ENCODE peak calls at places on chromosomes 6 and 20, in six cellular contexts. K, W, R, H, Y and L are unnamed samples.

GRCh38 chr6:21185849-21186478 is 407.6 kb upstream of the SOX4 start:
- DNase-seq in K (no peak), W (no peak), R (no peak), H (no peak), Y (no peak), L (no peak)

GRCh38 chr6:82080767-82081166 is 166.8 kb downstream of the IBTK start:
- DNase-seq in K (no peak), W (no peak), R (no peak), H (no peak), Y (no peak), L (no peak)

GRCh38 chr20:58524814-58525213 is 9.6 kb upstream of the APCDD1L start:
- DNase-seq in K (no peak), W (no peak), R (no peak), H (no peak), Y (no peak), L (no peak)

GRCh38 chr6:168167431-168168315 is 88.7 kb upstream of the FRMD1 start:
- DNase-seq in K (no peak), W (no peak), R (no peak), H (no peak), Y (no peak), L (no peak)

GRCh38 chr20:61814726-61815125 is 251.0 kb downstream of the TAF4 start:
- DNase-seq in K (no peak), W (no peak), R (no peak), H (no peak), Y (no peak), L (no peak)

GRCh38 chr6:74899416-74899815 is 306.4 kb downstream of the COL12A1 start:
- DNase-seq in K (no peak), W (no peak), R (no peak), H (peak), Y (no peak), L (no peak)

GRCh38 chr6:168715643-168716481 is 274.9 kb downstream of the SMOC2 start:
- DNase-seq in K (no peak), W (no peak), R (no peak), H (no peak), Y (no peak), L (no peak)

GRCh38 chr6:111880181-111880944 is 7.1 kb upstream of the FYN start:
- DNase-seq in K (no peak), W (no peak), R (no peak), H (no peak), Y (no peak), L (no peak)

GRCh38 chr6:87483929-87484328 is 11.2 kb downstream of the SLC35A1 start:
- DNase-seq in K (no peak), W (no peak), R (peak), H (peak), Y (no peak), L (no peak)

GRCh38 chr6:119079288-119079809 is 885 bp upstream of the FAM184A start:
- DNase-seq in K (no peak), W (no peak), R (peak), H (no peak), Y (no peak), L (no peak)

GRCh38 chr6:157656437-157657005 is 166.5 kb upstream of the SNX9 start:
- DNase-seq in K (no peak), W (no peak), R (no peak), H (no peak), Y (no peak), L (no peak)

GRCh38 chr6:169867751-169868191 is 116.3 kb downstream of the ERMARD start:
- DNase-seq in K (no peak), W (no peak), R (no peak), H (no peak), Y (no peak), L (peak)

GRCh38 chr6:144305567-144305966 is 20.4 kb downstream of the UTRN start:
- DNase-seq in K (no peak), W (no peak), R (no peak), H (no peak), Y (no peak), L (no peak)

GRCh38 chr6:73314577-73315492 is 39.2 kb downstream of the DPPA5 start:
- DNase-seq in K (no peak), W (no peak), R (no peak), H (no peak), Y (no peak), L (no peak)

GRCh38 chr20:44073675-44074071 is 113.3 kb downstream of the JPH2 start:
- DNase-seq in K (no peak), W (no peak), R (no peak), H (no peak), Y (no peak), L (no peak)

GRCh38 chr6:116682334-116682712 is 1.3 kb downstream of the KPNA5 start:
- DNase-seq in K (no peak), W (no peak), R (peak), H (peak), Y (no peak), L (peak)

GRCh38 chr6:14354919-14355572 is 237.5 kb downstream of the CD83 start:
- DNase-seq in K (no peak), W (no peak), R (peak), H (peak), Y (peak), L (peak)

GRCh38 chr20:25273541-25274358 is 25.9 kb downstream of the PYGB start:
- DNase-seq in K (no peak), W (no peak), R (no peak), H (no peak), Y (peak), L (no peak)

GRCh38 chr6:73700060-73700459 is 4.1 kb downstream of the CD109 start:
- DNase-seq in K (no peak), W (no peak), R (no peak), H (no peak), Y (no peak), L (no peak)

GRCh38 chr6:140601409-140601808 is 1227.0 kb upstream of the CITED2 start:
- DNase-seq in K (no peak), W (no peak), R (no peak), H (no peak), Y (no peak), L (no peak)

GRCh38 chr20:32535316-32535952 is 49.7 kb downstream of the NOL4L start:
- DNase-seq in K (no peak), W (no peak), R (peak), H (no peak), Y (no peak), L (peak)

GRCh38 chr6:96466149-96466863 is 55.3 kb upstream of the UFL1 start:
- DNase-seq in K (no peak), W (no peak), R (no peak), H (no peak), Y (no peak), L (no peak)

GRCh38 chr6:90135672-90136071 is 161.0 kb downstream of the BACH2 start:
- DNase-seq in K (no peak), W (no peak), R (no peak), H (no peak), Y (no peak), L (no peak)

GRCh38 chr6:34475167-34476047 is 9.5 kb downstream of the PACSIN1 start:
- DNase-seq in K (no peak), W (no peak), R (no peak), H (no peak), Y (no peak), L (no peak)

GRCh38 chr6:2626381-2626780 is 124.3 kb downstream of the MYLK4 start:
- DNase-seq in K (no peak), W (no peak), R (no peak), H (no peak), Y (no peak), L (no peak)

GRCh38 chr6:137277971-137278602 is 58.9 kb upstream of the IFNGR1 start:
- DNase-seq in K (no peak), W (no peak), R (no peak), H (no peak), Y (no peak), L (no peak)

GRCh38 chr20:62345681-62346370 is 21.3 kb downstream of the LAMA5 start:
- DNase-seq in K (no peak), W (no peak), R (no peak), H (no peak), Y (no peak), L (no peak)

GRCh38 chr6:142013286-142013685 is 119.4 kb upstream of the GJE1 start:
- DNase-seq in K (no peak), W (no peak), R (peak), H (no peak), Y (no peak), L (no peak)

GRCh38 chr6:136639671-136640070 is 89.4 kb upstream of the MAP7 start:
- DNase-seq in K (no peak), W (no peak), R (no peak), H (peak), Y (no peak), L (no peak)

GRCh38 chr6:129084406-129084805 is 201.5 kb downstream of the LAMA2 start:
- DNase-seq in K (no peak), W (no peak), R (no peak), H (no peak), Y (no peak), L (no peak)

GRCh38 chr6:149094156-149094555 is 223.4 kb upstream of the TAB2 start:
- DNase-seq in K (no peak), W (no peak), R (no peak), H (no peak), Y (no peak), L (no peak)

GRCh38 chr6:35691027-35691824 is 2.5 kb upstream of the FKBP5 start:
- DNase-seq in K (no peak), W (no peak), R (no peak), H (peak), Y (peak), L (peak)